ENCODE peak calls at places on chromosomes 12 and 14, in four cellular contexts. R is NCI-H1105; D is ovary; C is activated T-cell treated with anti-CD3 and anti-CD28 coated beads, Interleukin-2, amount 50 U/mL, for 4 hours. A is an unnamed sample.

GRCh38 chr12:94080684-94081009 is 67.7 kb upstream of the PLXNC1 start:
- DNase-seq in R (peak), D (no peak), C (no peak), A (no peak)

GRCh38 chr12:113990548-113991223 is 24.6 kb upstream of the RBM19 start:
- DNase-seq in R (peak), D (no peak), C (no peak), A (no peak)

GRCh38 chr12:47797432-47797831 is 22.3 kb downstream of the HDAC7 start:
- DNase-seq in R (no peak), D (no peak), C (peak), A (no peak)

GRCh38 chr12:8047842-8048241 is 15.3 kb downstream of the FOXJ2 start:
- DNase-seq in R (no peak), D (no peak), C (no peak), A (no peak)

GRCh38 chr12:46787496-46788055 is 38.2 kb downstream of the SLC38A4 start:
- DNase-seq in R (no peak), D (no peak), C (no peak), A (no peak)

GRCh38 chr14:72165151-72165715 is 233.0 kb downstream of the RGS6 start:
- DNase-seq in R (no peak), D (no peak), C (no peak), A (no peak)

GRCh38 chr12:12081836-12082497 is 11.2 kb downstream of the BCL2L14 start:
- DNase-seq in R (no peak), D (no peak), C (no peak), A (no peak)

GRCh38 chr14:64060648-64061096 is 207.9 kb downstream of the SYNE2 start:
- DNase-seq in R (no peak), D (no peak), C (no peak), A (no peak)

GRCh38 chr14:24372701-24373416 is 4.9 kb downstream of the NFATC4 start:
- DNase-seq in R (peak), D (peak), C (no peak), A (no peak)

GRCh38 chr14:72680853-72681640 is 212.9 kb downstream of the DPF3 start:
- DNase-seq in R (no peak), D (no peak), C (no peak), A (no peak)

GRCh38 chr12:110001596-110001995 is 2.4 kb downstream of the ANKRD13A start:
- DNase-seq in R (no peak), D (no peak), C (no peak), A (no peak)

GRCh38 chr14:105023791-105024480 is 3.1 kb upstream of the CDCA4 start:
- DNase-seq in R (no peak), D (no peak), C (no peak), A (no peak)

GRCh38 chr14:72721042-72721540 is 172.8 kb downstream of the DPF3 start:
- DNase-seq in R (no peak), D (no peak), C (no peak), A (no peak)

GRCh38 chr12:81639196-81639595 is 120.0 kb downstream of the PPFIA2 start:
- DNase-seq in R (no peak), D (no peak), C (no peak), A (no peak)

GRCh38 chr12:116804051-116804450 is 65.9 kb downstream of the RNFT2 start:
- DNase-seq in R (no peak), D (no peak), C (no peak), A (no peak)

GRCh38 chr12:42372154-42372791 is 46.3 kb downstream of the PPHLN1 start:
- DNase-seq in R (peak), D (no peak), C (no peak), A (peak)

GRCh38 chr12:57428965-57429364 is 1.9 kb downstream of the R3HDM2 start:
- DNase-seq in R (no peak), D (no peak), C (no peak), A (no peak)

GRCh38 chr14:99853206-99853605 is 60.0 kb downstream of the EML1 start:
- DNase-seq in R (no peak), D (no peak), C (no peak), A (no peak)

GRCh38 chr12:113189361-113189760 is 3.8 kb downstream of the RITA1 start:
- DNase-seq in R (no peak), D (no peak), C (no peak), A (no peak)

GRCh38 chr14:26925876-26926584 is 328.2 kb upstream of the NOVA1 start:
- DNase-seq in R (no peak), D (no peak), C (no peak), A (no peak)

GRCh38 chr12:115697341-115697740 is 580.2 kb downstream of the MED13L start:
- DNase-seq in R (peak), D (no peak), C (no peak), A (no peak)

GRCh38 chr14:69672372-69672771 is 61.0 kb downstream of the SUSD6 start:
- DNase-seq in R (no peak), D (no peak), C (no peak), A (no peak)

GRCh38 chr12:94889512-94890210 is 113.8 kb downstream of the NDUFA12 start:
- DNase-seq in R (no peak), D (no peak), C (no peak), A (no peak)

GRCh38 chr14:104895786-104896642 is 28.7 kb upstream of the PLD4 start:
- DNase-seq in R (peak), D (peak), C (no peak), A (no peak)

GRCh38 chr12:79834712-79835376 is 100.1 kb downstream of the PPP1R12A start:
- DNase-seq in R (peak), D (no peak), C (no peak), A (no peak)

GRCh38 chr12:6752931-6753771 is at the start of gene MLF2:
- DNase-seq in R (peak), D (peak), C (peak), A (peak)

GRCh38 chr12:113478351-113479011 is 6.8 kb upstream of the LHX5 start:
- DNase-seq in R (no peak), D (no peak), C (no peak), A (no peak)

GRCh38 chr12:96886998-96887677 is 19.9 kb upstream of the NEDD1 start:
- DNase-seq in R (no peak), D (peak), C (no peak), A (no peak)

GRCh38 chr14:90886297-90886830 is 70.1 kb upstream of the TTC7B start:
- DNase-seq in R (no peak), D (no peak), C (no peak), A (no peak)

GRCh38 chr12:47837190-47838171 is 17.8 kb upstream of the HDAC7 start:
- DNase-seq in R (peak), D (peak), C (peak), A (no peak)

GRCh38 chr14:80266930-80267329 is 55.6 kb upstream of the DIO2 start:
- DNase-seq in R (no peak), D (no peak), C (no peak), A (no peak)

GRCh38 chr12:42119085-42119633 is 25.5 kb downstream of the GXYLT1 start:
- DNase-seq in R (no peak), D (no peak), C (no peak), A (no peak)

GRCh38 chr12:128794661-128795529 is 28.9 kb downstream of the SLC15A4 start:
- DNase-seq in R (no peak), D (no peak), C (no peak), A (no peak)

GRCh38 chr14:105911006-105911847 is 384.8 kb downstream of the TMEM121 start:
- DNase-seq in R (no peak), D (no peak), C (no peak), A (no peak)

GRCh38 chr14:74886001-74886400 is 4.3 kb downstream of the DLST start:
- DNase-seq in R (no peak), D (no peak), C (no peak), A (no peak)

A was measured in GF-D8.